ENCODE peak calls at places on chromosomes 11 and 22, in six cellular contexts. K, L, C, Y, H and F are unnamed samples.
A peak's percentile ranks its signal among the peaks of the same experiment; 100 is the strongest.

GRCh38 chr11:65500262-65501004 is 1.6 kb downstream of the MALAT1 start:
- DNase-seq in C (peak; percentile 69), K (no peak), H (peak; percentile 58), L (no peak), Y (no peak), F (no peak)

GRCh38 chr11:2444301-2445106 is at the start of the genes KCNQ1 and TRPM5:
- DNase-seq in H (peak; percentile 17), L (peak; percentile 68), K (no peak), Y (peak; percentile 89), C (peak; percentile 28), F (no peak)

GRCh38 chr11:61907282-61907681 is 10.1 kb downstream of the RAB3IL1 start:
- DNase-seq in L (no peak), H (no peak), K (no peak), C (no peak), Y (peak; percentile 33), F (no peak)

GRCh38 chr11:27699242-27699925 is 871 bp downstream of the BDNF start:
- DNase-seq in C (peak; percentile 73), H (peak; percentile 57), Y (peak; percentile 67), L (no peak), K (no peak), F (no peak)

GRCh38 chr22:48353116-48353947 is 1474.3 kb downstream of the BRD1 start:
- DNase-seq in C (peak; percentile 84), K (no peak), Y (no peak), L (no peak), H (no peak), F (no peak)

GRCh38 chr11:95229199-95230053 is 1.6 kb downstream of the SESN3 start:
- DNase-seq in C (no peak), H (peak; percentile 63), Y (no peak), L (no peak), K (no peak), F (no peak)

GRCh38 chr11:11706022-11706421 is 84.2 kb upstream of the GALNT18 start:
- DNase-seq in L (no peak), Y (no peak), C (no peak), K (no peak), H (peak; percentile 8), F (no peak)

GRCh38 chr11:124899376-124900145 is 1.9 kb upstream of the ROBO4 start:
- DNase-seq in H (peak; percentile 53), Y (no peak), L (no peak), C (no peak), K (no peak), F (no peak)

GRCh38 chr22:24429411-24430365 is 2.3 kb downstream of the ADORA2A start:
- DNase-seq in C (no peak), H (peak; percentile 60), K (no peak), L (peak; percentile 69), Y (no peak), F (no peak)

GRCh38 chr11:33109242-33109641 is 52.0 kb downstream of the CSTF3 start:
- DNase-seq in H (no peak), C (no peak), Y (no peak), K (no peak), L (no peak), F (no peak)

GRCh38 chr11:107102692-107103463 is 84.6 kb upstream of the GUCY1A2 start:
- DNase-seq in Y (no peak), C (peak; percentile 1), K (no peak), L (peak; percentile 30), H (no peak), F (no peak)

GRCh38 chr11:109192864-109193263 is 229.1 kb upstream of the C11orf87 start:
- DNase-seq in C (no peak), K (no peak), H (no peak), Y (no peak), L (no peak), F (no peak)

GRCh38 chr11:119764108-119764874 is 35.3 kb upstream of the NECTIN1 start:
- DNase-seq in C (no peak), L (peak; percentile 48), K (no peak), H (peak; percentile 65), Y (peak; percentile 50), F (peak; percentile 11)

GRCh38 chr11:128515766-128516466 is 71.4 kb downstream of the ETS1 start:
- DNase-seq in L (no peak), C (no peak), K (no peak), Y (no peak), H (no peak), F (no peak)
- H3K4me3 ChIP-seq in L (peak overlapping the region; percentile 74), C (no peak overlapping the region), K (peak overlapping the region; percentile 0), Y (no peak overlapping the region), H (no peak overlapping the region), F (no peak overlapping the region)

DNA sequence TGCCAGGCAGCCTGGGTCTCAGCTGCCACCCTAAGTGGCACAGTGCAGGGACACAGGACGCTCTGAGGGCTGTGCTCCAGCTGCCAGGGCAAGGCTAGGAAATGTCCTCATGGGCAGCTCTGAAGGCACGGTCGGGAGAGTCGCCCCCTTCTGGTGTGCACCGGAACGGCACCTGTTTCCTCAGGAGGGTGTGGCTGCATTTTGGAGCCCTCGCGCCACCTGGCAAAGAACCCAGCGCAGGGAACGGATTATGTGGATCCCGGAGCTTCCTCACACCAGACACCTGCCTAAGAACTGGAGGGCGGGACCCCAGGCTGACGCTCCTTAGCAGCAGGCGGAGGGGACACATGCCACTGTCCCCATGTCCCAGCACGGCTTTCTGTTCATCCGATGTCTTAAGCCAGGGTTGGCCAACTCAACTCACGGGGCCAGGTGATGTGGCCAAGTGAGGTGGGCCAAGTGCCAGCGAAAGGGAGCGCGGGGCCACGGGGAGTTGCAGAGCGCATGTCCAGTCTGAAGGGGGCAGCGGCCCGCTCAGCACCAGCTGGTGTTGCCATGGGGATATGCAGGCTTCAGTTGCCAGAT is 5.1 kb upstream of the SLC22A8 start:
- DNase-seq in C (peak; percentile 31), L (no peak), K (no peak), H (no peak), Y (peak; percentile 58), F (no peak)
- TF ChIP-seq CTCF in C (peak; percentile 34), L (no peak), K (peak; percentile 33), H (peak; percentile 11), Y (peak; percentile 70), F (peak; percentile 38)

GRCh38 chr11:83711035-83711630 is 425.0 kb upstream of the CCDC90B start:
- DNase-seq in Y (no peak), L (no peak), H (no peak), K (no peak), C (peak; percentile 53), F (no peak)

GRCh38 chr11:83709434-83709833 is 423.3 kb upstream of the CCDC90B start:
- DNase-seq in H (no peak), K (no peak), Y (no peak), L (no peak), C (no peak), F (no peak)

GRCh38 chr11:83702795-83703194 is 416.6 kb upstream of the CCDC90B start:
- DNase-seq in Y (no peak), L (no peak), K (no peak), H (no peak), C (no peak), F (no peak)

DNA sequence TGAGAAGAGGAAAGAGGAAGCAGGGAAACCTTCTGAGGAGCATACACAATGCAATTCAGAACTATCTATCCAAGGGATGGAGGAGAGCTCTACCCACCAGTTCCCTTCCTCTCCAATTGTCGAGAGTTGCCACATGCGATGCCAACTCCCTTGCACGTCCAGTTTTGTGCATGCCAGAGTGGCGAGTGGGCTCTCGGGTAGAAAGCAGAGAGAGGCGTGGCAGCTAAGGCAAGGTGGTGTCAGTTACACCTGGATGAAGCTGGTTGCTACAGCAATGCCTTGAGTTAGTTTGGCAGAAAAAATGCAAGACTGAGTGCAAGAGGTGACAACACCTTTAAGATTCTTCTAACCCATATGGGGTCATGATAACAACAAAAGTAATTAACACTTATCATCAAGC is 420.4 kb upstream of the CCDC90B start:
- DNase-seq in Y (no peak), C (no peak), H (no peak), L (no peak), K (no peak), F (no peak)
- H3K4me3 ChIP-seq in Y (no peak overlapping the region), C (no peak overlapping the region), H (no peak overlapping the region), L (no peak overlapping the region), K (no peak overlapping the region), F (no peak overlapping the region)

DNA sequence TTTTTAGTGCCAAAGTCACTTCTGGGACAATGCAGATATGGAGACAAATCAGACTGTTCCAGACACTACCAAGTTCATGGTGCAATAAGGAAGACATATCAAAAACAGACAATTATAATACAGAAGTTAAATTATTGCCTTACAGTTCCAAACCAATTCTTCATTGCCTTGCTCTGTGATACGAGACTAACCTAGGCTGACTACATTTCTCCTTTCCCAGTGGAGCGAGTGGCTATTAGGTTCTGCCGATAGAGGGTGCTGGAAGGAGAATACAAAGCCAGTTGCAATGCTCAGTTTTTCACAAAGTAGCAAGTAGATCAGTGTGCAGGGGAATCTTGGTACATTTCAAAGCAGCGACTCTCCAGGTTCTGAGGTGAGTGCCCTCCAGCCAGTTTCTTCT is 67.8 kb downstream of the FAM168A start:
- DNase-seq in K (no peak), C (peak; percentile 29), Y (peak; percentile 46), H (no peak), L (no peak), F (no peak)
- TF ChIP-seq CTCF in K (peak; percentile 29), C (peak; percentile 26), Y (peak; percentile 53), H (peak; percentile 12), L (peak; percentile 25), F (peak; percentile 17)

GRCh38 chr11:26696330-26696729 is 25.5 kb downstream of the SLC5A12 start:
- DNase-seq in L (no peak), Y (no peak), C (no peak), K (no peak), H (no peak), F (no peak)

GRCh38 chr11:26700536-26701235 is 21.2 kb downstream of the SLC5A12 start:
- DNase-seq in K (no peak), Y (peak; percentile 13), C (no peak), H (no peak), L (no peak), F (no peak)

GRCh38 chr11:26703792-26704191 is 18.1 kb downstream of the SLC5A12 start:
- DNase-seq in C (no peak), K (no peak), Y (peak; percentile 25), H (no peak), L (no peak), F (no peak)

GRCh38 chr11:26698224-26698623 is 23.6 kb downstream of the SLC5A12 start:
- DNase-seq in L (no peak), K (no peak), C (no peak), Y (no peak), H (no peak), F (no peak)
- H3K4me3 ChIP-seq in L (no peak overlapping the region), K (no peak overlapping the region), C (no peak overlapping the region), Y (no peak overlapping the region), H (no peak overlapping the region), F (no peak overlapping the region)

DNA sequence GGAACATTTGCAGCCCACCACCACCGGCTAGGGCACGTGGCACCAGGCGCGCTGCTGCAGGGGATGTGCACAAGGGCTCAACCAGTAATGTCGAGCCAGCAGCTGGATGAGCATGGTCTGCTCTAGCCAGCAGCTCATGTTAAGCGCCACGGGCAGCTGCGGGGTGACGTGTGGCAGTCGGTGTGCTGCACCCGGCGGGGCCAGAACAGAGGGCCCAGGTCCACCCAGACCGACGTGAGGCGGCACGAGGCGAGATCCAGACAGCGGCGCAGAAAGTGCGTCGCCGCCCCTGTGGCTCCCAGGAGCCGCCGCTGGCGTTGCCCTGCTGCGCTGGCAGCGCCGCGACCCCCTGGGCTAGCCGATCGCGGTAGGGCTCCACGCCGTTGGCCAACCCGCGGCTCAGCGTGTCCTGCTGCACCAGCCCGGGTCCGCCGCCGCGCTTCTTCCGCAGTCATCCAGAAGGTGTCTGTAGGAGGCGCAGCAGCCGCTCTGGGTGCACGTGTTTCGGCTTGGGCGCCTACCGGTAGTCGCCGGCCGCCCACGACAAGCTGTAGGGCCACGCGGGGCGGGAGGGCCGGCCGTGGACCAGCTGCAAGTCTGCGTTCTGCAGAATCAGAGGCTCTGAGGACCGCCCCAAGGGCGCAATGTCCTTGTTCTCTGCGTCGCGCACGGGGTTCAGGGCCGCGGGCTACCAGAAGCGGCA is 4.6 kb upstream of the GALR3 start:
- DNase-seq in L (peak; percentile 70), C (no peak), H (peak; percentile 83), K (no peak), Y (peak; percentile 78), F (no peak)
- TF ChIP-seq CTCF in L (peak; percentile 49), C (no peak), H (peak; percentile 32), K (peak; percentile 41), Y (peak; percentile 44), F (no peak)